ENCODE peak calls at places on chromosomes 1 and 21, in eight cellular contexts. D is WERI-Rb-1; L is ELR; C is left ventricle myocardium inferior; V is left ventricle myocardium superior; Z is activated CD8-positive, alpha-beta memory T cell treated with anti-CD3 and anti-CD28 coated beads, Interleukin-2, amount 50 U/mL, for 48 hours; F is adipocyte; J is ecto neural progenitor cell. W is an unnamed sample.

GRCh38 chr1:48687271-48688045 is 89.2 kb downstream of the BEND5 start:
- DNase-seq in D (no peak), L (no peak), C (no peak), V (no peak), Z (no peak), F (no peak), J (no peak), W (no peak)

GRCh38 chr1:207808322-207808705 is 56.5 kb downstream of the CD46 start:
- DNase-seq in D (peak), L (no peak), C (no peak), V (no peak), Z (no peak), F (no peak), J (no peak), W (no peak)

GRCh38 chr1:94602312-94602711 is 60.8 kb upstream of the F3 start:
- DNase-seq in D (no peak), L (peak), C (no peak), V (no peak), Z (no peak), F (no peak), J (no peak), W (no peak)

GRCh38 chr21:34074283-34075098 is 1.1 kb downstream of the MRPS6 start:
- DNase-seq in D (no peak), L (peak), C (no peak), V (peak), Z (no peak), F (peak), J (peak), W (no peak)

GRCh38 chr1:205301220-205301821 is 20.2 kb downstream of the NUAK2 start:
- DNase-seq in D (peak), L (peak), C (no peak), V (no peak), Z (no peak), F (peak), J (peak), W (no peak)

GRCh38 chr21:45889961-45890360 is 91.6 kb upstream of the COL6A1 start:
- DNase-seq in D (no peak), L (no peak), C (peak), V (peak), Z (no peak), F (no peak), J (no peak), W (no peak)

GRCh38 chr1:184504012-184504694 is 117.3 kb downstream of the C1orf21 start:
- DNase-seq in D (no peak), L (no peak), C (no peak), V (no peak), Z (no peak), F (no peak), J (no peak), W (no peak)

GRCh38 chr1:203428981-203429599 is 46.5 kb upstream of the PRELP start:
- DNase-seq in D (peak), L (no peak), C (no peak), V (no peak), Z (no peak), F (no peak), J (no peak), W (no peak)

GRCh38 chr1:244361764-244362473 is 89.8 kb downstream of the ADSS2 start:
- DNase-seq in D (no peak), L (peak), C (no peak), V (no peak), Z (no peak), F (peak), J (no peak), W (no peak)

GRCh38 chr1:94743866-94744265 is 76.3 kb upstream of the SLC44A3 start:
- DNase-seq in D (no peak), L (peak), C (no peak), V (no peak), Z (no peak), F (peak), J (no peak), W (no peak)

GRCh38 chr1:235939488-235939775 is 72.7 kb upstream of the LYST start:
- DNase-seq in D (no peak), L (peak), C (no peak), V (no peak), Z (peak), F (no peak), J (no peak), W (no peak)

GRCh38 chr1:182317489-182318180 is 74.0 kb downstream of the GLUL start:
- DNase-seq in D (peak), L (no peak), C (no peak), V (no peak), Z (no peak), F (peak), J (no peak), W (peak)

GRCh38 chr1:31445951-31446350 is 32.9 kb downstream of the SERINC2 start:
- DNase-seq in D (no peak), L (no peak), C (no peak), V (no peak), Z (no peak), F (no peak), J (no peak), W (no peak)

GRCh38 chr1:16167331-16168143 is 11.7 kb upstream of the EPHA2 start:
- DNase-seq in D (no peak), L (peak), C (no peak), V (no peak), Z (peak), F (peak), J (peak), W (no peak)

GRCh38 chr1:145918992-145919939 is 749 bp upstream of the PEX11B start:
- DNase-seq in D (peak), L (peak), C (peak), V (peak), Z (peak), F (peak), J (peak), W (no peak)

GRCh38 chr1:9079980-9080703 is 10.7 kb upstream of the SLC2A5 start:
- DNase-seq in D (no peak), L (no peak), C (no peak), V (no peak), Z (no peak), F (no peak), J (no peak), W (no peak)